ENCODE peak calls at places on chromosomes 5 and 9, in six cellular contexts. Z, B, Y, U, R and I are unnamed samples.

GRCh38 chr5:54570923-54571322 is 53.4 kb downstream of the SNX18 start:
- DNase-seq in U (no peak), Y (no peak), Z (no peak), R (no peak), B (peak), I (peak)

GRCh38 chr9:37925006-37925405 is 21.1 kb upstream of the SLC25A51 start:
- DNase-seq in R (no peak), B (no peak), Y (no peak), Z (no peak), U (no peak), I (no peak)

GRCh38 chr5:62256161-62257017 is 49.6 kb upstream of the KIF2A start:
- DNase-seq in R (peak), Y (peak), U (no peak), Z (no peak), B (no peak), I (peak)

GRCh38 chr9:136684799-136685198 is 2.5 kb downstream of the AGPAT2 start:
- DNase-seq in Y (no peak), B (no peak), Z (no peak), U (no peak), R (no peak), I (no peak)

GRCh38 chr5:68419637-68420452 is 204.3 kb downstream of the PIK3R1 start:
- DNase-seq in U (no peak), Z (no peak), B (peak), R (no peak), Y (peak), I (no peak)

GRCh38 chr5:61177716-61178115 is 15.4 kb upstream of the SMIM15 start:
- DNase-seq in B (no peak), U (no peak), Y (no peak), Z (no peak), R (no peak), I (no peak)

GRCh38 chr5:53031695-53032096 is 42.5 kb downstream of the ITGA2 start:
- DNase-seq in R (no peak), Z (no peak), U (no peak), B (no peak), Y (peak), I (peak)

GRCh38 chr5:558326-558725 is 34.1 kb upstream of the SLC9A3 start:
- DNase-seq in R (no peak), Y (no peak), U (peak), Z (no peak), B (no peak), I (no peak)

GRCh38 chr5:115907177-115907576 is 55.1 kb upstream of the LVRN start:
- DNase-seq in B (no peak), Y (no peak), U (no peak), R (no peak), Z (no peak), I (no peak)

GRCh38 chr9:86413966-86414880 is 60.0 kb upstream of the TUT7 start:
- DNase-seq in Z (no peak), R (no peak), U (no peak), B (no peak), Y (peak), I (peak)

GRCh38 chr5:177389368-177390169 is 5.3 kb downstream of the SLC34A1 start:
- DNase-seq in U (peak), R (peak), B (peak), Y (no peak), Z (no peak), I (no peak)

GRCh38 chr9:85420750-85421149 is 321.0 kb downstream of the AGTPBP1 start:
- DNase-seq in R (no peak), Z (no peak), Y (no peak), U (no peak), B (no peak), I (no peak)

GRCh38 chr5:144189800-144190429 is 19.2 kb downstream of the KCTD16 start:
- DNase-seq in B (no peak), U (peak), R (peak), Y (no peak), Z (peak), I (peak)

GRCh38 chr5:88021141-88021540 is 247.5 kb downstream of the TMEM161B start:
- DNase-seq in Y (no peak), Z (no peak), R (no peak), B (no peak), U (no peak), I (no peak)

GRCh38 chr9:122777935-122778671 is 10.6 kb upstream of the OR5C1 start:
- DNase-seq in Y (no peak), U (no peak), Z (no peak), R (no peak), B (no peak), I (no peak)

GRCh38 chr5:71932649-71933338 is 174.5 kb upstream of the MAP1B start:
- DNase-seq in R (no peak), Y (peak), B (peak), Z (no peak), U (no peak), I (no peak)

GRCh38 chr9:130331573-130331972 is 66.0 kb downstream of the HMCN2 start:
- DNase-seq in R (no peak), B (peak), Z (no peak), U (no peak), Y (no peak), I (no peak)

GRCh38 chr9:95505676-95506437 is 10.9 kb downstream of the PTCH1 start:
- DNase-seq in U (peak), Y (peak), Z (peak), B (peak), R (no peak), I (no peak)

GRCh38 chr5:51382759-51383493 is at the start of gene ISL1:
- DNase-seq in Y (peak), R (no peak), B (peak), U (no peak), Z (no peak), I (peak)

GRCh38 chr5:119327018-119327417 is 28.8 kb upstream of the TNFAIP8 start:
- DNase-seq in B (peak), Y (no peak), R (no peak), U (no peak), Z (peak), I (no peak)

GRCh38 chr9:135519179-135519971 is 1.9 kb upstream of the LCN1 start:
- DNase-seq in B (no peak), U (no peak), Y (no peak), R (no peak), Z (no peak), I (no peak)

GRCh38 chr9:80503692-80504400 is 932.1 kb downstream of the TLE4 start:
- DNase-seq in B (no peak), U (no peak), Y (peak), R (no peak), Z (no peak), I (no peak)

GRCh38 chr5:132053483-132053882 is 7.0 kb upstream of the IL3 start:
- DNase-seq in Y (no peak), Z (no peak), R (no peak), B (no peak), U (peak), I (no peak)

GRCh38 chr9:89418112-89418872 is 79.6 kb downstream of the SEMA4D start:
- DNase-seq in U (no peak), R (no peak), Z (peak), B (no peak), Y (no peak), I (no peak)

GRCh38 chr9:42388146-42388690 is 204.8 kb downstream of the SPATA31A6 start:
- DNase-seq in B (no peak), Y (no peak), R (no peak), Z (no peak), U (no peak), I (peak)

GRCh38 chr5:16913187-16913839 is 22.8 kb downstream of the MYO10 start:
- DNase-seq in R (no peak), Y (no peak), U (no peak), B (no peak), Z (no peak), I (no peak)

GRCh38 chr9:89358376-89358775 is 40.1 kb downstream of the SECISBP2 start:
- DNase-seq in U (no peak), R (no peak), B (no peak), Y (no peak), Z (no peak), I (no peak)

GRCh38 chr5:161544350-161544765 is 2.2 kb downstream of the GABRB2 start:
- DNase-seq in Y (peak), R (no peak), Z (no peak), B (no peak), U (no peak), I (peak)

GRCh38 chr5:14107536-14107935 is 35.6 kb upstream of the TRIO start:
- DNase-seq in Y (no peak), R (no peak), B (no peak), U (no peak), Z (no peak), I (no peak)

GRCh38 chr5:116395178-116395577 is 179.4 kb downstream of the SEMA6A start:
- DNase-seq in Y (no peak), R (no peak), Z (no peak), U (no peak), B (no peak), I (no peak)

GRCh38 chr9:87787735-87788134 is 61.8 kb downstream of the CTSL start:
- DNase-seq in Y (peak), B (no peak), R (no peak), Z (no peak), U (no peak), I (no peak)

GRCh38 chr5:113122053-113122452 is 145.5 kb downstream of the DCP2 start:
- DNase-seq in Y (no peak), Z (no peak), U (no peak), R (no peak), B (peak), I (no peak)

GRCh38 chr9:131621551-131622321 is 76.4 kb downstream of the PRRT1B start:
- DNase-seq in R (no peak), Y (no peak), Z (no peak), B (no peak), U (peak), I (no peak)

GRCh38 chr5:72621576-72621975 is 114.4 kb upstream of the ZNF366 start:
- DNase-seq in Z (no peak), Y (no peak), R (no peak), U (no peak), B (no peak), I (no peak)

GRCh38 chr9:127095416-127095815 is 27.0 kb downstream of the ANGPTL2 start:
- DNase-seq in Y (no peak), R (no peak), Z (no peak), U (no peak), B (no peak), I (no peak)

GRCh38 chr9:37922391-37923120 is 18.6 kb upstream of the SLC25A51 start:
- DNase-seq in R (no peak), Z (no peak), U (no peak), Y (no peak), B (peak), I (no peak)

GRCh38 chr9:124278054-124278540 is 20.3 kb downstream of the NEK6 start:
- DNase-seq in U (no peak), R (no peak), Y (no peak), Z (no peak), B (no peak), I (peak)

GRCh38 chr9:135471751-135472640 is 7.6 kb upstream of the PPP1R26 start:
- DNase-seq in U (no peak), B (no peak), Y (no peak), R (no peak), Z (no peak), I (no peak)